ENCODE peak calls at places on chromosome 12, in six cellular contexts. D, I, Z, B, O and C are unnamed samples.

GRCh38 chr12:15322164-15323054 is at the start of gene PTPRO:
- DNase-seq in D (no peak), I (peak; percentile 80), Z (no peak), B (no peak), O (no peak), C (no peak)

GRCh38 chr12:99915251-99916082 is 69.3 kb downstream of the ANKS1B start:
- DNase-seq in D (no peak), I (no peak), Z (no peak), B (no peak), O (no peak), C (no peak)

GRCh38 chr12:23008613-23009012 is 383.6 kb downstream of the ETNK1 start:
- DNase-seq in D (no peak), I (no peak), Z (no peak), B (no peak), O (no peak), C (no peak)

GRCh38 chr12:51349026-51349425 is 2.5 kb upstream of the CELA1 start:
- DNase-seq in D (no peak), I (no peak), Z (no peak), B (no peak), O (no peak), C (no peak)

GRCh38 chr12:11545438-11546330 is 103.8 kb upstream of the ETV6 start:
- DNase-seq in D (no peak), I (peak; percentile 47), Z (no peak), B (no peak), O (no peak), C (no peak)

GRCh38 chr12:12586879-12587675 is 24.4 kb upstream of the DUSP16 start:
- DNase-seq in D (no peak), I (no peak), Z (peak; percentile 59), B (peak; percentile 69), O (no peak), C (no peak)

GRCh38 chr12:68798880-68799229 is 9.1 kb upstream of the MDM2 start:
- DNase-seq in D (no peak), I (no peak), Z (no peak), B (no peak), O (no peak), C (no peak)

GRCh38 chr12:49274396-49275069 is 9.7 kb downstream of the TUBA1C start:
- DNase-seq in D (no peak), I (no peak), Z (no peak), B (no peak), O (no peak), C (no peak)

GRCh38 chr12:44875954-44876553 is at the start of gene NELL2:
- DNase-seq in D (no peak), I (peak; percentile 83), Z (peak; percentile 51), B (peak; percentile 40), O (no peak), C (peak; percentile 75)

GRCh38 chr12:16076553-16076952 is 165.4 kb downstream of the DERA start:
- DNase-seq in D (no peak), I (peak; percentile 17), Z (no peak), B (no peak), O (no peak), C (no peak)

GRCh38 chr12:18749381-18749957 is 11.6 kb downstream of the CAPZA3 start:
- DNase-seq in D (no peak), I (no peak), Z (no peak), B (no peak), O (no peak), C (no peak)

GRCh38 chr12:1978078-1978477 is 26.2 kb downstream of the DCP1B start:
- DNase-seq in D (no peak), I (no peak), Z (no peak), B (no peak), O (no peak), C (no peak)

GRCh38 chr12:43937947-43938346 is 102.1 kb downstream of the TMEM117 start:
- DNase-seq in D (no peak), I (peak; percentile 25), Z (no peak), B (no peak), O (no peak), C (no peak)

GRCh38 chr12:15157200-15157599 is 64.0 kb downstream of the RERG start:
- DNase-seq in D (no peak), I (no peak), Z (no peak), B (no peak), O (no peak), C (no peak)

GRCh38 chr12:78181544-78182162 is 351.0 kb downstream of the NAV3 start:
- DNase-seq in D (no peak), I (peak; percentile 1), Z (peak; percentile 8), B (no peak), O (no peak), C (no peak)

GRCh38 chr12:109981311-109981710 is 14.9 kb downstream of the GIT2 start:
- DNase-seq in D (no peak), I (no peak), Z (no peak), B (no peak), O (no peak), C (no peak)

GRCh38 chr12:32457251-32458025 is 58.1 kb downstream of the FGD4 start:
- DNase-seq in D (no peak), I (no peak), Z (no peak), B (no peak), O (no peak), C (no peak)

GRCh38 chr12:12483438-12483837 is 79.2 kb downstream of the DUSP16 start:
- DNase-seq in D (no peak), I (no peak), Z (no peak), B (no peak), O (no peak), C (no peak)

GRCh38 chr12:16189849-16190248 is 87.6 kb downstream of the SLC15A5 start:
- DNase-seq in D (no peak), I (no peak), Z (no peak), B (no peak), O (no peak), C (no peak)

GRCh38 chr12:84355561-84355960 is 557.0 kb downstream of the SLC6A15 start:
- DNase-seq in D (no peak), I (no peak), Z (no peak), B (no peak), O (no peak), C (no peak)

GRCh38 chr12:44511289-44511688 is 364.8 kb downstream of the NELL2 start:
- DNase-seq in D (no peak), I (no peak), Z (no peak), B (no peak), O (no peak), C (no peak)

GRCh38 chr12:124497039-124497438 is 70.4 kb downstream of the NCOR2 start:
- DNase-seq in D (no peak), I (no peak), Z (no peak), B (no peak), O (no peak), C (no peak)

GRCh38 chr12:91127751-91128150 is 16.5 kb upstream of the LUM start:
- DNase-seq in D (no peak), I (no peak), Z (no peak), B (no peak), O (no peak), C (no peak)

GRCh38 chr12:8033153-8034044 is 883 bp downstream of the FOXJ2 start:
- DNase-seq in D (no peak), I (peak; percentile 74), Z (peak; percentile 55), B (peak; percentile 64), O (no peak), C (peak; percentile 79)

GRCh38 chr12:19967486-19967885 is 400.9 kb upstream of the PDE3A start:
- DNase-seq in D (no peak), I (no peak), Z (no peak), B (no peak), O (no peak), C (no peak)

GRCh38 chr12:93002278-93003054 is 73.4 kb upstream of the EEA1 start:
- DNase-seq in D (no peak), I (no peak), Z (no peak), B (no peak), O (no peak), C (no peak)

GRCh38 chr12:57133013-57133569 is 4.8 kb downstream of the LRP1 start:
- DNase-seq in D (no peak), I (no peak), Z (peak; percentile 7), B (no peak), O (no peak), C (peak; percentile 33)

GRCh38 chr12:113932411-113933196 is 33.5 kb downstream of the RBM19 start:
- DNase-seq in D (no peak), I (no peak), Z (no peak), B (no peak), O (no peak), C (no peak)
- TF ChIP-seq POLR2AphosphoS5 in D (no peak), I (no peak), Z (no peak), B (no peak), O (no peak), C (no peak)

GRCh38 chr12:96236221-96236822 is 42.1 kb downstream of the ELK3 start:
- DNase-seq in D (no peak), I (no peak), Z (peak; percentile 25), B (no peak), O (no peak), C (peak; percentile 45)
- TF ChIP-seq POLR2AphosphoS5 in D (peak; percentile 43), I (no peak), Z (peak; percentile 33), B (peak; percentile 23), O (peak; percentile 91), C (no peak)

GRCh38 chr12:3315201-3315661 is 175.8 kb upstream of the PRMT8 start:
- DNase-seq in D (no peak), I (peak; percentile 65), Z (peak; percentile 26), B (peak; percentile 88), O (no peak), C (no peak)
- TF ChIP-seq POLR2AphosphoS5 in D (no peak), I (no peak), Z (peak; percentile 30), B (peak; percentile 93), O (peak; percentile 65), C (peak; percentile 66)

DNA sequence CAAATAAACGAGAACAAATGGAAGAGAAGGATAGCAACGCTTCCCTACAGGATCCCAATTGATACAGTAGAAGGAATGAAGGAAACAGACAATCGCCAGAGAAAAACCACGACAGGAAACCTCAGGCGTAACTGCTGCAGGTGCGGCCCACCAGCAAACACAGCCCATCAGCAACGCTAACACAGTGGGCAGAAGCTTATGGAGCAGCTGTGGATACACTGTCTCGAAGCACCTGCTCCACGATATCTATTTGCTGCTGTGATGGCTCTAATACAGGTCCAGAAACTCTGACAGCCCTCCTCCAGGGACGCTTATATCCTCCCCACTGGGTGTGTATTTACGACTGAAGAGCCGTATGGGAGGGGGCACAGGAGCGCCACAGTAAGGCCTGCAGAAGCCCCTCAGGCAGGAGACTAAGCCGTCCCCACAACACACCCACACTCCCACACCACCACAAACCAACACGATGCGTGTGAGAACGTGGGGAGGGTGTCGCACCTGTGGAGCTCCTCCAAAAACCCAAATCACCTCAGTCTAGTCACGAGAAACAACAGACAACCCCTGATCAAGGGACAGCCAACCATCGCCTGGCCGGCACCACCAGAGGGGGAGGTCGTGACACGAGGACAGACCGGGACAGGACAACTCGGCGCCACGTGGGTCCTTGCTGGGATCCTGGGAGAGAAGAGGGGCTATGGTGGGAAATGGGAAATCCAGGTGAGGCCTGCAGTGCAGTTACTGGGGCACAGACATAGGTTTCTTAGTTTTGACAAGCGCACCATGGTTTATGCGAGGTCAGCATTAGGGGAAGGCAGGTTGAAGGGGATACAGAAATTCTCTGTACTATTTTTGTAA is 24.0 kb downstream of the POLE start:
- DNase-seq in D (no peak), I (no peak), Z (no peak), B (no peak), O (no peak), C (no peak)
- TF ChIP-seq POLR2AphosphoS5 in D (no peak), I (no peak), Z (no peak), B (no peak), O (no peak), C (no peak)